ENCODE peak calls at places on chromosomes 12 and 14, in nine cellular contexts. E, Y, A, U, M, G, B, F and D are unnamed samples.

GRCh38 chr14:26415618-26416123 is 182.2 kb downstream of the NOVA1 start:
- DNase-seq in Y (no peak), F (no peak), G (no peak), A (no peak), M (no peak), E (no peak), U (peak; percentile 24), B (no peak), D (no peak)

GRCh38 chr12:42789808-42790760 is 200.5 kb upstream of the PRICKLE1 start:
- DNase-seq in B (no peak), F (no peak), G (no peak), Y (no peak), U (no peak), A (no peak), E (peak; percentile 29), M (no peak), D (no peak)

GRCh38 chr12:100951756-100952155 is 157.2 kb downstream of the ANO4 start:
- DNase-seq in G (no peak), U (no peak), B (no peak), M (no peak), E (no peak), A (no peak), F (no peak), Y (no peak), D (no peak)

GRCh38 chr14:101502761-101503392 is 58.4 kb upstream of the DIO3 start:
- DNase-seq in Y (no peak), U (peak; percentile 4), G (no peak), E (no peak), F (no peak), A (no peak), M (no peak), B (no peak), D (no peak)

GRCh38 chr12:6871052-6871957 is 1.8 kb downstream of the SPSB2 start:
- DNase-seq in Y (peak; percentile 54), M (no peak), B (peak; percentile 34), U (peak; percentile 40), A (peak; percentile 61), E (peak; percentile 42), F (no peak), G (no peak), D (no peak)

GRCh38 chr12:26226119-26226518 is 30.7 kb downstream of the SSPN start:
- DNase-seq in E (no peak), M (no peak), Y (no peak), F (no peak), B (no peak), A (no peak), G (no peak), U (no peak), D (no peak)

GRCh38 chr14:70791971-70792370 is 17.3 kb downstream of the MAP3K9 start:
- DNase-seq in B (no peak), F (no peak), G (no peak), U (no peak), M (no peak), A (no peak), Y (no peak), E (no peak), D (no peak)

GRCh38 chr14:99273724-99274345 is 1.8 kb upstream of the BCL11B start:
- DNase-seq in A (peak; percentile 67), F (no peak), E (no peak), B (peak; percentile 40), M (no peak), U (no peak), G (no peak), Y (no peak), D (no peak)

GRCh38 chr14:35234007-35234406 is 58.2 kb upstream of the PSMA6 start:
- DNase-seq in F (no peak), E (peak; percentile 41), Y (no peak), M (no peak), B (no peak), A (no peak), U (no peak), G (no peak), D (peak; percentile 55)

GRCh38 chr12:108629824-108630476 is 3.7 kb downstream of the SELPLG start:
- DNase-seq in B (peak; percentile 66), U (peak; percentile 61), F (no peak), A (peak; percentile 67), Y (peak; percentile 54), G (no peak), E (peak; percentile 88), M (no peak), D (peak; percentile 53)

GRCh38 chr12:95605087-95605486 is 53.8 kb upstream of the USP44 start:
- DNase-seq in A (no peak), M (no peak), E (peak; percentile 65), F (no peak), Y (no peak), U (no peak), B (no peak), G (no peak), D (no peak)

GRCh38 chr12:102564026-102564425 is 83.7 kb upstream of the IGF1 start:
- DNase-seq in F (no peak), U (no peak), B (no peak), E (no peak), Y (no peak), G (no peak), M (no peak), A (no peak), D (no peak)

GRCh38 chr12:42585846-42586226 is 3.7 kb downstream of the PRICKLE1 start:
- DNase-seq in A (no peak), Y (no peak), M (no peak), B (no peak), G (no peak), U (no peak), E (no peak), F (no peak), D (no peak)

GRCh38 chr12:113202300-113203075 is 17.0 kb downstream of the RITA1 start:
- DNase-seq in B (no peak), G (no peak), F (no peak), M (no peak), Y (no peak), A (no peak), E (no peak), U (no peak), D (no peak)

GRCh38 chr14:106586098-106586704 is 1059.8 kb downstream of the TMEM121 start:
- DNase-seq in B (peak; percentile 64), E (no peak), F (peak; percentile 7), U (peak; percentile 32), A (peak; percentile 79), M (no peak), G (peak; percentile 20), Y (peak; percentile 48), D (no peak)

GRCh38 chr12:74889563-74890236 is 319.9 kb downstream of the KCNC2 start:
- DNase-seq in F (no peak), Y (no peak), M (no peak), E (peak; percentile 49), U (no peak), A (no peak), G (no peak), B (no peak), D (no peak)